ENCODE peak calls at places on chromosomes 13 and 19, in six cellular contexts. J is A549, B is IMR-90, Q is K562, D is SK-N-SH, C is GM12878. F is an unnamed sample.

GRCh38 chr13:76735641-76736040 is 150.6 kb downstream of the KCTD12 start:
- DNase-seq in J (no peak), B (no peak), Q (no peak), D (no peak), C (peak; percentile 23), F (no peak)

GRCh38 chr19:41269055-41269454 is 4.9 kb downstream of the HNRNPUL1 start:
- DNase-seq in J (no peak), B (no peak), Q (no peak), D (no peak), C (no peak), F (no peak)

GRCh38 chr19:33535176-33535575 is 13.6 kb upstream of the PEPD start:
- DNase-seq in J (no peak), B (peak; percentile 34), Q (no peak), D (no peak), C (no peak), F (no peak)

GRCh38 chr13:29507356-29507755 is 88.1 kb downstream of the SLC7A1 start:
- DNase-seq in J (no peak), B (no peak), Q (no peak), D (no peak), C (no peak), F (no peak)

GRCh38 chr13:106156468-106156867 is 379.0 kb downstream of the EFNB2 start:
- DNase-seq in J (peak; percentile 57), B (peak; percentile 99), Q (no peak), D (no peak), C (no peak), F (no peak)

GRCh38 chr19:39506944-39507714 is 7.8 kb upstream of the SELENOV start:
- DNase-seq in J (peak; percentile 94), B (peak; percentile 67), Q (peak; percentile 91), D (peak; percentile 96), C (no peak), F (peak; percentile 60)

GRCh38 chr13:45809810-45810394 is 41.7 kb downstream of the SIAH3 start:
- DNase-seq in J (no peak), B (no peak), Q (no peak), D (no peak), C (no peak), F (no peak)

GRCh38 chr19:49591731-49592485 is 926 bp downstream of the PRR12 start:
- DNase-seq in J (peak; percentile 87), B (peak; percentile 26), Q (peak; percentile 72), D (peak; percentile 62), C (no peak), F (no peak)

GRCh38 chr19:43439183-43440063 is 24.7 kb downstream of the TEX101 start:
- DNase-seq in J (peak; percentile 91), B (no peak), Q (no peak), D (no peak), C (no peak), F (peak; percentile 18)

GRCh38 chr13:46571189-46571901 is 18.4 kb downstream of the LRCH1 start:
- DNase-seq in J (peak; percentile 8), B (peak; percentile 76), Q (no peak), D (no peak), C (no peak), F (peak; percentile 39)

GRCh38 chr13:106922384-106922783 is 354.4 kb upstream of the ARGLU1 start:
- DNase-seq in J (no peak), B (no peak), Q (no peak), D (no peak), C (no peak), F (no peak)

GRCh38 chr19:56116606-56117005 is 4.5 kb downstream of the ZNF787 start:
- DNase-seq in J (no peak), B (no peak), Q (no peak), D (no peak), C (no peak), F (no peak)

GRCh38 chr19:41958367-41959055 is 610 bp downstream of the RABAC1 start:
- DNase-seq in J (peak; percentile 87), B (peak; percentile 62), Q (peak; percentile 90), D (peak; percentile 91), C (no peak), F (peak; percentile 64)

GRCh38 chr13:25886438-25887214 is 165.2 kb downstream of the SHISA2 start:
- DNase-seq in J (no peak), B (peak; percentile 44), Q (no peak), D (no peak), C (no peak), F (no peak)

GRCh38 chr13:47933688-47934011 is 67.4 kb downstream of the SUCLA2 start:
- DNase-seq in J (no peak), B (peak; percentile 17), Q (no peak), D (no peak), C (no peak), F (peak; percentile 10)

GRCh38 chr19:32651729-32652140 is 23.2 kb downstream of the ANKRD27 start:
- DNase-seq in J (peak; percentile 34), B (peak; percentile 11), Q (no peak), D (peak; percentile 60), C (no peak), F (no peak)

GRCh38 chr19:46618670-46619231 is 6.1 kb downstream of the PTGIR start:
- DNase-seq in J (no peak), B (peak; percentile 37), Q (no peak), D (peak; percentile 2), C (peak; percentile 77), F (no peak)

GRCh38 chr19:7899751-7900352 is 3.8 kb upstream of the MAP2K7 start:
- DNase-seq in J (no peak), B (no peak), Q (no peak), D (no peak), C (no peak), F (no peak)

GRCh38 chr19:33440241-33440640 is 66.7 kb downstream of the CEBPG start:
- DNase-seq in J (no peak), B (no peak), Q (no peak), D (no peak), C (no peak), F (no peak)

GRCh38 chr13:60009300-60010248 is 154.2 kb downstream of the DIAPH3 start:
- DNase-seq in J (peak; percentile 9), B (no peak), Q (no peak), D (no peak), C (no peak), F (no peak)

GRCh38 chr19:29445246-29445645 is 80.5 kb upstream of the VSTM2B start:
- DNase-seq in J (no peak), B (no peak), Q (no peak), D (no peak), C (no peak), F (no peak)

GRCh38 chr13:32951580-32951979 is 64.6 kb upstream of the KL start:
- DNase-seq in J (no peak), B (no peak), Q (no peak), D (no peak), C (no peak), F (no peak)
- TF ChIP-seq SMC3 in J (no peak), B (no peak), Q (no peak), D (no peak), C (no peak), F (no peak)

GRCh38 chr13:97631158-97631557 is 197.2 kb downstream of the RAP2A start:
- DNase-seq in J (no peak), B (no peak), Q (no peak), D (no peak), C (no peak), F (no peak)

GRCh38 chr13:97629601-97630272 is 195.8 kb downstream of the RAP2A start:
- DNase-seq in J (no peak), B (no peak), Q (no peak), D (no peak), C (no peak), F (no peak)

GRCh38 chr13:97621631-97622030 is 187.7 kb downstream of the RAP2A start:
- DNase-seq in J (no peak), B (no peak), Q (no peak), D (no peak), C (no peak), F (no peak)

GRCh38 chr13:97630725-97631124 is 196.8 kb downstream of the RAP2A start:
- DNase-seq in J (no peak), B (no peak), Q (no peak), D (no peak), C (no peak), F (no peak)

GRCh38 chr13:97627566-97627965 is 193.6 kb downstream of the RAP2A start:
- DNase-seq in J (peak; percentile 31), B (peak; percentile 95), Q (peak; percentile 19), D (no peak), C (no peak), F (peak; percentile 50)
- TF ChIP-seq SMC3 in J (no peak), B (no peak), Q (no peak), D (no peak), C (no peak), F (no peak)

DNA sequence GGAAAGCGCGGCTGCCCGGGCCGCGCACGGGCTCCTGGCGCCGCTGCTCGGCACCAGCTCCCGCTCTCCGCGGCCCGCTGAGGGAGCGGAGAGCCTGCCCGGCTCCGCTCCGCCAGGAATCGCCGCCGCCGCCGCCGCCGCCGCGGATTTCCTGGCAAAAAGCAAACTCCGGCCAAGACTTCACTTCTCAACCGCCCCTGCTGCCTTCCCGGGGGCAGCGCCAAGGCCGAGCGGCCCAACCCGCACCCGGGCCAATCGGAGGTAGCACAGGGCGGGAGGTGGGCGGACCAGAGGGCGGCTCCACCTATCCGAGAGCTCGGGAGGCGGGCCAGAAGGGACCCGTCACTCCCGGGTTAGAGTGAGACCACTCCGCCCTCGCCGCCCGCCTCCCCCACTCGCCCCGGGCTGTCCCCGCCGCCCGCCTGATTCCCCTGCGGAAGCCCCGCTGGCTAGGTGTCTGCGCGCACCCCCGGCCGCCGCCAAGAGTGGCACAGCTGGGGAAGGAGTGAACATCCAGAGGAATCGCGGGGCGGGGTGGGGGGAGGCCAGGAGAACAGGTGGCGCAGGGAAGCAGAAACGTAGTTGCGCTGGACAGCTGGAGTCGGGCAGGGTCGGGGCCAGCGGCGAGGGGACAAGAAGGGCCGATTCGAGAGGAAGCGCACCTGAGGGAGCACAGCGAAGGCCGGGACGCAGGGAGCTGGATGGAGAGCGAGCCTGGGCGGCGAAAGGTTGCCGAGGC is at the start of gene LNX2:
- DNase-seq in J (peak; percentile 92), B (peak; percentile 95), Q (peak; percentile 93), D (peak; percentile 98), C (peak; percentile 80), F (peak; percentile 91)
- TF ChIP-seq SMC3 in J (no peak), B (no peak), Q (no peak), D (no peak), C (no peak), F (no peak)

GRCh38 chr13:80716610-80717081 is 375.7 kb upstream of the SPRY2 start:
- DNase-seq in J (no peak), B (no peak), Q (no peak), D (no peak), C (no peak), F (no peak)
- TF ChIP-seq SMC3 in J (no peak), B (no peak), Q (no peak), D (no peak), C (no peak), F (no peak)

GRCh38 chr13:34334984-34335661 is 517.2 kb downstream of the RFC3 start:
- DNase-seq in J (no peak), B (no peak), Q (no peak), D (no peak), C (no peak), F (no peak)
- TF ChIP-seq SMC3 in J (no peak), B (no peak), Q (no peak), D (no peak), C (no peak), F (no peak)